ENCODE peak calls at places on chromosomes 12 and 14, in four cellular contexts. V, T, P and C are unnamed samples.

GRCh38 chr14:34013714-34014055 is 62.8 kb upstream of the EGLN3 start:
- DNase-seq in V (no peak), T (no peak), P (no peak), C (no peak)

GRCh38 chr12:120231316-120232011 is 30.6 kb upstream of the RPLP0 start:
- DNase-seq in V (peak), T (peak), P (no peak), C (peak)

GRCh38 chr12:67754933-67755697 is 106.6 kb downstream of the DYRK2 start:
- DNase-seq in V (no peak), T (no peak), P (no peak), C (no peak)

GRCh38 chr14:93305708-93306418 is 27.0 kb downstream of the BTBD7 start:
- DNase-seq in V (no peak), T (no peak), P (no peak), C (no peak)

GRCh38 chr12:67623259-67623658 is 25.3 kb upstream of the DYRK2 start:
- DNase-seq in V (no peak), T (no peak), P (no peak), C (no peak)

GRCh38 chr14:24258119-24258518 is 4.9 kb downstream of the TGM1 start:
- DNase-seq in V (no peak), T (no peak), P (no peak), C (no peak)

GRCh38 chr14:100816950-100817901 is 8.7 kb upstream of the MEG3 start:
- DNase-seq in V (no peak), T (no peak), P (no peak), C (no peak)

GRCh38 chr14:59630281-59630963 is 53.8 kb upstream of the CCDC175 start:
- DNase-seq in V (peak), T (no peak), P (no peak), C (no peak)

GRCh38 chr12:129080413-129080812 is 227.1 kb downstream of the GLT1D1 start:
- DNase-seq in V (no peak), T (no peak), P (no peak), C (no peak)